ENCODE peak calls at places on chromosomes 11 and 22, in nine cellular contexts. G is colonic mucosa, C is neural progenitor cell, K is mucosa of descending colon, A is left lung, Z is lower leg skin, N is AG09309, M is D721Med, O is activated B cell treated with CpG ODN at 0.5 μM for 24 hours. Q is an unnamed sample.

GRCh38 chr11:75583710-75584658 is 21.9 kb downstream of the SERPINH1 start:
- DNase-seq in G (peak), C (peak), K (peak), A (peak), Z (peak), N (no peak), M (peak), O (no peak), Q (peak)

GRCh38 chr11:112213753-112214152 is 12.5 kb upstream of the PTS start:
- DNase-seq in G (no peak), C (no peak), K (no peak), A (no peak), Z (no peak), N (no peak), M (no peak), O (no peak), Q (no peak)

GRCh38 chr11:133896028-133896427 is 50.7 kb upstream of the SPATA19 start:
- DNase-seq in G (no peak), C (no peak), K (no peak), A (no peak), Z (no peak), N (no peak), M (no peak), O (no peak), Q (no peak)

GRCh38 chr11:120917536-120918239 is 106.2 kb upstream of the TBCEL start:
- DNase-seq in G (no peak), C (no peak), K (no peak), A (no peak), Z (no peak), N (no peak), M (no peak), O (no peak), Q (no peak)

GRCh38 chr11:132561937-132562336 is 970.4 kb downstream of the OPCML start:
- DNase-seq in G (no peak), C (no peak), K (no peak), A (no peak), Z (no peak), N (no peak), M (no peak), O (no peak), Q (no peak)

GRCh38 chr11:80960331-80961095 is 1519.7 kb upstream of the TENM4 start:
- DNase-seq in G (no peak), C (no peak), K (no peak), A (no peak), Z (no peak), N (no peak), M (no peak), O (no peak), Q (no peak)

GRCh38 chr11:44139565-44140313 is 44.3 kb downstream of the EXT2 start:
- DNase-seq in G (no peak), C (no peak), K (no peak), A (no peak), Z (no peak), N (no peak), M (no peak), O (no peak), Q (no peak)

GRCh38 chr22:22111267-22111751 is 128.7 kb upstream of the TOP3B start:
- DNase-seq in G (no peak), C (no peak), K (no peak), A (no peak), Z (no peak), N (no peak), M (no peak), O (no peak), Q (peak)

GRCh38 chr11:128469220-128469619 is 118.1 kb downstream of the ETS1 start:
- DNase-seq in G (no peak), C (no peak), K (no peak), A (no peak), Z (no peak), N (no peak), M (no peak), O (no peak), Q (peak)

GRCh38 chr11:128472128-128473110 is 114.9 kb downstream of the ETS1 start:
- DNase-seq in G (no peak), C (no peak), K (no peak), A (no peak), Z (no peak), N (no peak), M (no peak), O (no peak), Q (peak)

GRCh38 chr11:128471138-128471661 is 116.2 kb downstream of the ETS1 start:
- DNase-seq in G (no peak), C (no peak), K (no peak), A (no peak), Z (no peak), N (no peak), M (no peak), O (peak), Q (peak)

GRCh38 chr11:128468106-128468505 is 119.3 kb downstream of the ETS1 start:
- DNase-seq in G (no peak), C (no peak), K (no peak), A (no peak), Z (no peak), N (no peak), M (no peak), O (no peak), Q (no peak)

DNA sequence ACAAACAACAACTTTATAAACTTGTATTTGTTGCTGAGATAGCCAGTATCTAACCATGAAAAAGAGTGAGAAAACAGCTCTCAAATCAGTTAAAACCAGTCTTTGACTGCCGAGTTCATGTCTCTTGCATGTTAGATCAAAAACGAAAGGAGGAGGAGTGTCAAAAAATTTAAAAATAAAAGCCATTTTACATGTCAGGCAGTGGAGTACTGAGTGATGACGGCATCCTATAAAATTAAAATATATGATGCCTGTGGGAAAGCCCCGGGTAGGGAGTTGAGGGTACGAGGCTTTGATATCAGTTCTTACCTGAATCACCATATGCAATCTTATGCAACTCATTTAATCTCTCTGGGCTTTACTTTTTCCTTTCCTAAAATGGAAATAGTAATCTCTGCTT is 117.3 kb downstream of the ETS1 start:
- DNase-seq in G (no peak), C (no peak), K (no peak), A (no peak), Z (no peak), N (no peak), M (no peak), O (no peak), Q (no peak)
- TF ChIP-seq CTCF in G (no peak), C (no peak), K (no peak), A (no peak), Z (no peak), N (no peak), M (no peak), O (no peak), Q (no peak)

GRCh38 chr11:108221401-108221800 is 1.0 kb downstream of the NPAT start:
- DNase-seq in G (no peak), C (peak), K (no peak), A (no peak), Z (no peak), N (peak), M (no peak), O (no peak), Q (no peak)

GRCh38 chr11:108222686-108223448 is at the start of gene ATM:
- DNase-seq in G (peak), C (peak), K (peak), A (peak), Z (peak), N (peak), M (peak), O (peak), Q (peak)

GRCh38 chr11:108221981-108222685 is at the start of gene NPAT:
- DNase-seq in G (peak), C (no peak), K (no peak), A (no peak), Z (no peak), N (no peak), M (no peak), O (no peak), Q (no peak)

GRCh38 chr11:108218912-108219783 is 3.3 kb downstream of the NPAT start:
- DNase-seq in G (no peak), C (peak), K (no peak), A (no peak), Z (no peak), N (no peak), M (no peak), O (no peak), Q (no peak)

GRCh38 chr11:108220721-108221346 is 1.6 kb downstream of the NPAT start:
- DNase-seq in G (no peak), C (no peak), K (no peak), A (no peak), Z (no peak), N (no peak), M (no peak), O (no peak), Q (no peak)
- TF ChIP-seq CTCF in G (no peak), C (no peak), K (no peak), A (no peak), Z (no peak), N (no peak), M (no peak), O (no peak), Q (no peak)

GRCh38 chr22:46812786-46813185 is 50.3 kb downstream of the TBC1D22A start:
- DNase-seq in G (no peak), C (no peak), K (no peak), A (no peak), Z (no peak), N (no peak), M (no peak), O (no peak), Q (no peak)

GRCh38 chr22:46815559-46815895 is 53.1 kb downstream of the TBC1D22A start:
- DNase-seq in G (no peak), C (no peak), K (no peak), A (no peak), Z (no peak), N (no peak), M (no peak), O (no peak), Q (no peak)

GRCh38 chr22:46813816-46814597 is 51.6 kb downstream of the TBC1D22A start:
- DNase-seq in G (no peak), C (no peak), K (no peak), A (no peak), Z (no peak), N (no peak), M (no peak), O (no peak), Q (no peak)

GRCh38 chr22:46815132-46815531 is 52.7 kb downstream of the TBC1D22A start:
- DNase-seq in G (peak), C (no peak), K (peak), A (no peak), Z (no peak), N (no peak), M (no peak), O (no peak), Q (no peak)

GRCh38 chr22:46815896-46816721 is 53.7 kb downstream of the TBC1D22A start:
- DNase-seq in G (peak), C (no peak), K (no peak), A (no peak), Z (no peak), N (no peak), M (no peak), O (no peak), Q (no peak)
- TF ChIP-seq CTCF in G (no peak), C (no peak), K (no peak), A (no peak), Z (no peak), N (no peak), M (no peak), O (no peak), Q (no peak)

GRCh38 chr22:41589260-41589600 is 410 bp downstream of the PMM1 start:
- DNase-seq in G (peak), C (peak), K (peak), A (peak), Z (peak), N (no peak), M (no peak), O (no peak), Q (peak)
- TF ChIP-seq CTCF in G (no peak), C (no peak), K (no peak), A (no peak), Z (no peak), N (no peak), M (no peak), O (no peak), Q (no peak)

DNA sequence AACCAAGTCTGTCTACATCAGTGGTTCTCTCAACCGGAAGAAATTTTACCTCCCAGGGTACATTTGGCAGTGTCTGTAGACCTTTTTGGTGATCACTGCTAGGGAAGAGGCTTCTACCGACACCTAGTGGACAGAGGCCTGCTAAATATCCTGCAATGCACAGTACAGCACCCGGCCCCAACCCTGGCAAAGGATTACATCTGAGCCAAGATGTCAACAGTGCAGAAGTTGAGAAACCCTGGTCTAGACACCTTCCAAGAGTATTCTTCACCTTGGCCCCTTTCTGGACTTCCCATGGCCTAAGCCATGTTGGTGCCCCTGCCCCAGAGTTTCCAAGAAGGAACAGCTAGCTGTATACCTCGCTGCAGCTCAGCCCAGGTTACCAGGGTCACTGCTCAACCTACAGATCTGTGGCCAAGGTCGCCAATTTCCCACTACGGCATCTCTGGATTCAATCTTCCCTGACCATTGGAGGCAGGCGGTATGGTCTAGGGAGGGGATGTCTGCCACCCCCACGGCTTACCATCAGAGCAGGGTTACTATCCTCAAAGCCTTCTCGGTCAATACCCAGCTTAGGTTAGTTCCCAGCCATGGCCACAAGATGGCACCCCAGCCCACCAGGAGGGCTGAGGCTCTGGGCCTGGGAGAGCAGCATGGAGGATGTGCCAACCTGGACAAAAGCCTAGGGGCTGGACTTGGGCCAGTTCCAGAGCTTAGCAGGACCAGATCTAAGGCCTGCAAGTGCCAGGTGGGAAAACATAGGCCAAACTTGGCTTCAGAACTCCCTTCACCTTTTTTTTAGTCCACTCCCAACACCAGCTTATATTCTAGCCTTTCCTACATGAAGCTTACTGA is 3.7 kb upstream of the KCNC1 start:
- DNase-seq in G (peak), C (peak), K (peak), A (peak), Z (peak), N (peak), M (peak), O (peak), Q (peak)
- TF ChIP-seq CTCF in G (peak), C (peak), K (peak), A (peak), Z (no peak), N (peak), M (peak), O (no peak), Q (peak)

DNA sequence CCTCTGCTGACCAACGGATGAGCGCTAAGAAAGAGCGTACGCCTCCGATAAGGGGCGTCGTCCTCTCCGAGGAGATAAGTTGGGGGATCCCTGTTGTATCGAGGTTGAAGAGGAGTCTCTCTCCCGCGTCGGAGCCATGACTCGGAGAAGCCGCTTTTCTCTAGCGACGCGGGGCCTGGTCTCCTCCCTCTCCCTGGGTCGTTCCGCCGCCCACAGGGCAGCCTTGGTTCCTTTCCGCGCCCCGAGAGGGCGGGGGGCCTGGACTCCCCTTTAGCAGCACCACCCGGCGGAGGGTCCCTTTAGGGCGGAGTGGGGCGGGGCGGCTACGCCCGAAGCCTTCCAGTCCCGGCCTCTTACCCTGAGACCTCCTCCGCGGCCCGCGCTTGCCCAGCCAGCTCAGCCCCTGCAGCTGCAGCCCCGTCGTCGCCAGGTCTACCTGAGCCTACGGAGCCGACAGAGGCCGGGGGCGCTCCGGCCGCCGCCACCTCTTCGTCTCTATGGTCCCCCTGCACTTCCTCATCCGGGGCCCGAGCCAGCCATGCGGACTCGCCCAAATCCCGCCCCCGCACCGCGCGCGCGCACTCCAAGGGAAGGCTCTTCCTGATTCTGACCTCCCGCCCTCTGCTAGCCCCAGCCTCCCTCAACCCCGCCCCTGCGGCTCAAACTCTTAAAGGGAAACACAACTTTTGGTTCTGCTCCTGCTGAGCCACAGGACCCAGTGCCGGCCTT is at the start of gene PRR14L:
- DNase-seq in G (peak), C (peak), K (peak), A (peak), Z (peak), N (peak), M (peak), O (peak), Q (peak)
- TF ChIP-seq CTCF in G (no peak), C (peak), K (no peak), A (no peak), Z (no peak), N (no peak), M (peak), O (no peak), Q (no peak)